ENCODE peak calls at places on chromosomes 2 and 18, in seven cellular contexts. O, Q, J, L, F, P and H are unnamed samples.

GRCh38 chr2:143398701-143399260 is 269.6 kb downstream of the ARHGAP15 start:
- DNase-seq in L (no peak), Q (no peak), O (no peak), F (no peak), P (no peak), J (no peak), H (no peak)

GRCh38 chr2:232910376-232910775 is 40.3 kb downstream of the SNORC start:
- DNase-seq in L (no peak), P (no peak), F (no peak), Q (no peak), O (no peak), J (no peak), H (no peak)

GRCh38 chr18:33355263-33355662 is 85.3 kb downstream of the CCDC178 start:
- DNase-seq in P (peak; percentile 26), Q (no peak), L (no peak), J (no peak), O (no peak), F (no peak), H (no peak)

GRCh38 chr18:11994708-11995444 is 13.6 kb downstream of the IMPA2 start:
- DNase-seq in P (peak; percentile 41), L (no peak), J (no peak), O (no peak), F (no peak), Q (peak; percentile 73), H (peak; percentile 92)

GRCh38 chr2:119491776-119492525 is 32.3 kb downstream of the SCTR start:
- DNase-seq in L (peak; percentile 44), F (no peak), J (no peak), O (no peak), P (no peak), Q (peak; percentile 85), H (peak; percentile 95)

GRCh38 chr2:168354499-168354898 is 101.6 kb upstream of the CERS6 start:
- DNase-seq in J (no peak), L (no peak), Q (no peak), F (no peak), O (no peak), P (no peak), H (no peak)

GRCh38 chr2:188244383-188244782 is 47.3 kb upstream of the GULP1 start:
- DNase-seq in F (no peak), O (no peak), J (no peak), P (no peak), L (no peak), Q (peak; percentile 6), H (peak; percentile 61)

GRCh38 chr2:30147715-30148611 is 1.2 kb downstream of the YPEL5 start:
- DNase-seq in Q (peak; percentile 88), L (no peak), F (peak; percentile 72), O (peak; percentile 84), P (peak; percentile 91), J (peak; percentile 20), H (peak; percentile 87)

GRCh38 chr2:38535404-38535744 is 67.4 kb downstream of the HNRNPLL start:
- DNase-seq in O (no peak), J (no peak), Q (no peak), F (no peak), L (no peak), P (no peak), H (no peak)

GRCh38 chr2:8578335-8579244 is 103.3 kb upstream of the ID2 start:
- DNase-seq in Q (peak; percentile 23), F (no peak), L (no peak), P (no peak), O (no peak), J (no peak), H (no peak)

GRCh38 chr2:158325031-158325781 is 131.3 kb downstream of the CCDC148 start:
- DNase-seq in L (no peak), O (no peak), J (no peak), P (no peak), F (no peak), Q (peak; percentile 28), H (no peak)

GRCh38 chr18:55402731-55403405 is 185.1 kb downstream of the TCF4 start:
- DNase-seq in Q (peak; percentile 63), P (no peak), L (no peak), J (no peak), F (no peak), O (no peak), H (no peak)

GRCh38 chr18:3520230-3521085 is 70.5 kb downstream of the TGIF1 start:
- DNase-seq in L (no peak), J (no peak), Q (no peak), P (no peak), O (no peak), F (no peak), H (peak; percentile 76)

GRCh38 chr2:190636362-190636761 is 12.5 kb upstream of the NAB1 start:
- DNase-seq in F (no peak), J (no peak), P (no peak), O (no peak), Q (peak; percentile 85), L (no peak), H (peak; percentile 83)